ENCODE peak calls at places on chromosomes 2 and 18, in ten cellular contexts. J, S, I, Y, T, A, W, E, D and V are unnamed samples.

GRCh38 chr2:43076676-43077075 is 149.7 kb downstream of the ZFP36L2 start:
- DNase-seq in D (no peak), I (no peak), W (no peak), E (no peak), Y (no peak), T (no peak), A (no peak), J (no peak), S (no peak), V (no peak)

GRCh38 chr2:27885246-27885645 is 4.9 kb downstream of the RBKS start:
- DNase-seq in I (no peak), W (no peak), E (no peak), A (no peak), S (no peak), T (no peak), D (no peak), J (peak), Y (no peak), V (no peak)

GRCh38 chr2:133338224-133338623 is 230.0 kb downstream of the NCKAP5 start:
- DNase-seq in J (no peak), I (no peak), S (no peak), E (no peak), W (no peak), D (no peak), T (no peak), Y (no peak), A (no peak), V (no peak)

GRCh38 chr18:77711096-77711495 is 461.4 kb downstream of the GALR1 start:
- DNase-seq in S (no peak), J (peak), Y (no peak), A (no peak), T (no peak), D (no peak), E (no peak), W (no peak), I (no peak), V (peak)

GRCh38 chr2:101788995-101789970 is 91.8 kb downstream of the MAP4K4 start:
- DNase-seq in A (no peak), W (no peak), I (no peak), E (no peak), J (no peak), T (peak), S (no peak), D (no peak), Y (no peak), V (no peak)

GRCh38 chr2:55883339-55883738 is 40.2 kb downstream of the EFEMP1 start:
- DNase-seq in S (peak), D (no peak), Y (peak), A (no peak), E (no peak), I (no peak), T (no peak), J (no peak), W (no peak), V (no peak)

GRCh38 chr2:240405133-240405532 is 30.3 kb upstream of the GPC1 start:
- DNase-seq in T (no peak), I (no peak), W (peak), S (no peak), D (no peak), E (no peak), J (no peak), A (no peak), Y (no peak), V (no peak)

GRCh38 chr2:182066439-182067061 is 80.9 kb downstream of the PPP1R1C start:
- DNase-seq in J (no peak), A (no peak), I (no peak), T (no peak), S (peak), E (no peak), D (no peak), W (no peak), Y (no peak), V (no peak)

GRCh38 chr2:26169681-26170414 is 3.0 kb upstream of the GAREM2 start:
- DNase-seq in T (no peak), E (no peak), W (no peak), S (no peak), D (no peak), Y (no peak), A (no peak), I (peak), J (no peak), V (no peak)